ENCODE peak calls at places on chromosomes 7 and 10, in four cellular contexts. I is glomerular endothelial cell, H is ELR, J is transverse colon. C is an unnamed sample.

GRCh38 chr10:86661161-86662025 is 6.9 kb upstream of the LDB3 start:
- DNase-seq in H (no peak), I (no peak), J (no peak), C (peak)

GRCh38 chr7:50310361-50310760 is 5.8 kb downstream of the IKZF1 start:
- DNase-seq in I (no peak), H (no peak), J (no peak), C (no peak)

GRCh38 chr7:105473163-105473562 is 48.9 kb downstream of the PUS7 start:
- DNase-seq in H (peak), I (no peak), J (no peak), C (peak)

GRCh38 chr7:155003215-155003999 is 483 bp upstream of the PAXIP1 start:
- DNase-seq in H (peak), J (peak), I (no peak), C (peak)

GRCh38 chr7:55144333-55144954 is 125.6 kb downstream of the EGFR start:
- DNase-seq in I (no peak), J (no peak), H (peak), C (peak)

GRCh38 chr7:156764016-156764669 is 123.6 kb downstream of the RNF32 start:
- DNase-seq in I (peak), H (peak), J (peak), C (peak)

GRCh38 chr7:148697950-148698396 is 730 bp upstream of the CUL1 start:
- DNase-seq in J (no peak), I (no peak), H (no peak), C (no peak)

GRCh38 chr10:10831085-10831484 is 186.6 kb upstream of the CELF2 start:
- DNase-seq in I (peak), J (peak), H (peak), C (no peak)

GRCh38 chr7:17422966-17423365 is 124.5 kb downstream of the AHR start:
- DNase-seq in H (no peak), J (no peak), I (no peak), C (no peak)

GRCh38 chr7:82382276-82382675 is 61.3 kb downstream of the CACNA2D1 start:
- DNase-seq in H (no peak), J (no peak), I (no peak), C (peak)

GRCh38 chr7:136183981-136184380 is 206.8 kb upstream of the MTPN start:
- DNase-seq in J (no peak), I (no peak), H (peak), C (no peak)

GRCh38 chr7:26293569-26294308 is 2.1 kb downstream of the SNX10 start:
- DNase-seq in J (no peak), H (no peak), I (no peak), C (no peak)

GRCh38 chr7:97001656-97002554 is 3.4 kb upstream of the DLX6 start:
- DNase-seq in I (no peak), J (no peak), H (no peak), C (no peak)

GRCh38 chr10:18097524-18097923 is 42.7 kb upstream of the CACNB2 start:
- DNase-seq in H (peak), I (no peak), J (no peak), C (no peak)

GRCh38 chr7:45028138-45028919 is 28.3 kb downstream of the CCM2 start:
- DNase-seq in H (no peak), I (no peak), J (no peak), C (no peak)

C was measured in SJCRH30.